ENCODE peak calls at places on chromosomes 4 and X, in eight cellular contexts. V is HCT116, P is GM12878, X is uterus, T is vagina, F is spleen, O is body of pancreas, M is heart left ventricle. B is an unnamed sample. For H3K27me3, the result is how much of the 10 kb centered on the place peaks cover.

GRCh38 chr4:54593795-54594194 is 64.0 kb upstream of the KIT start:
- DNase-seq in V (no peak), P (no peak), X (no peak), T (no peak), F (no peak), O (no peak), M (no peak), B (no peak)

GRCh38 chr4:121684016-121684415 is 12.8 kb downstream of the ANXA5 start:
- DNase-seq in V (no peak), P (no peak), X (no peak), T (no peak), F (no peak), O (no peak), M (no peak), B (no peak)

GRCh38 chr4:100075056-100075455 is 115.2 kb downstream of the DDIT4L start:
- DNase-seq in V (no peak), P (no peak), X (no peak), T (no peak), F (no peak), O (no peak), M (no peak), B (no peak)

GRCh38 chr4:98232202-98232601 is 29.0 kb upstream of the RAP1GDS1 start:
- DNase-seq in V (no peak), P (no peak), X (no peak), T (no peak), F (no peak), O (no peak), M (no peak), B (no peak)

GRCh38 chrX:133937022-133937421 is 48.4 kb downstream of the GPC3 start:
- DNase-seq in V (no peak), P (no peak), X (no peak), T (no peak), F (no peak), O (no peak), M (no peak), B (no peak)

GRCh38 chr4:89113415-89113814 is 2.1 kb downstream of the TIGD2 start:
- DNase-seq in V (no peak), P (no peak), X (no peak), T (no peak), F (no peak), O (no peak), M (no peak), B (no peak)

GRCh38 chrX:78979789-78980464 is 34.7 kb downstream of the P2RY10 start:
- DNase-seq in V (no peak), P (peak), X (no peak), T (no peak), F (no peak), O (no peak), M (no peak), B (no peak)

GRCh38 chr4:180028682-180029081 is 2214.5 kb upstream of the TENM3 start:
- DNase-seq in V (peak), P (peak), X (no peak), T (no peak), F (peak), O (peak), M (no peak), B (peak)

GRCh38 chrX:115318139-115318538 is 28.6 kb downstream of the LUZP4 start:
- DNase-seq in V (no peak), P (no peak), X (no peak), T (no peak), F (no peak), O (no peak), M (no peak), B (no peak)

GRCh38 chr4:68283714-68284113 is 38.2 kb upstream of the TMPRSS11B start:
- DNase-seq in V (no peak), P (no peak), X (no peak), T (no peak), F (no peak), O (no peak), M (no peak), B (no peak)

GRCh38 chr4:8112036-8112576 is 46.5 kb downstream of the ABLIM2 start:
- DNase-seq in V (no peak), P (no peak), X (no peak), T (no peak), F (no peak), O (no peak), M (no peak), B (no peak)

GRCh38 chrX:27399146-27399456 is 64.0 kb downstream of the PPP4R3C start:
- DNase-seq in V (no peak), P (no peak), X (no peak), T (no peak), F (no peak), O (no peak), M (no peak), B (no peak)

GRCh38 chrX:41348551-41348950 is 14.6 kb downstream of the DDX3X start:
- DNase-seq in V (no peak), P (no peak), X (no peak), T (no peak), F (no peak), O (no peak), M (no peak), B (no peak)

GRCh38 chr4:797066-797465 is 28.9 kb downstream of the CPLX1 start:
- DNase-seq in V (no peak), P (no peak), X (no peak), T (no peak), F (no peak), O (no peak), M (no peak), B (no peak)

GRCh38 chrX:12953420-12953819 is 21.5 kb upstream of the TMSB4X start:
- DNase-seq in V (no peak), P (no peak), X (no peak), T (no peak), F (no peak), O (no peak), M (no peak), B (no peak)

GRCh38 chr4:59629348-59629747 is 1570.8 kb upstream of the ADGRL3 start:
- DNase-seq in V (no peak), P (no peak), X (no peak), T (no peak), F (no peak), O (no peak), M (no peak), B (no peak)

GRCh38 chr4:7759221-7759620 is 180.4 kb downstream of the AFAP1 start:
- DNase-seq in V (no peak), P (no peak), X (no peak), T (no peak), F (peak), O (no peak), M (no peak), B (no peak)

GRCh38 chr4:14608630-14609029 is 393.7 kb upstream of the CPEB2 start:
- DNase-seq in V (no peak), P (no peak), X (no peak), T (no peak), F (no peak), O (no peak), M (no peak), B (no peak)

GRCh38 chr4:88743696-88744095 is 46.1 kb upstream of the NAP1L5 start:
- DNase-seq in V (no peak), P (no peak), X (no peak), T (no peak), F (no peak), O (no peak), M (no peak), B (no peak)

GRCh38 chr4:7206385-7206784 is 14.0 kb downstream of the SORCS2 start:
- DNase-seq in V (no peak), P (no peak), X (peak), T (no peak), F (no peak), O (no peak), M (peak), B (no peak)

GRCh38 chr4:40204507-40205258 is 7.9 kb downstream of the RHOH start:
- DNase-seq in V (no peak), P (no peak), X (no peak), T (no peak), F (no peak), O (no peak), M (no peak), B (no peak)

GRCh38 chrX:83916525-83916924 is 55.6 kb downstream of the CYLC1 start:
- DNase-seq in V (no peak), P (no peak), X (no peak), T (no peak), F (no peak), O (no peak), M (no peak), B (no peak)

GRCh38 chr4:159283697-159284492 is 181.0 kb downstream of the RAPGEF2 start:
- DNase-seq in V (no peak), P (no peak), X (no peak), T (no peak), F (no peak), O (no peak), M (no peak), B (no peak)

GRCh38 chr4:127623755-127624087 is 9.0 kb upstream of the INTU start:
- DNase-seq in V (no peak), P (no peak), X (peak), T (no peak), F (no peak), O (no peak), M (no peak), B (no peak)

GRCh38 chr4:43331226-43332078 is 438.9 kb downstream of the GRXCR1 start:
- DNase-seq in V (no peak), P (no peak), X (no peak), T (no peak), F (no peak), O (no peak), M (no peak), B (no peak)

GRCh38 chr4:189232274-189232673 is 708.4 kb upstream of the FRG1 start:
- DNase-seq in V (no peak), P (no peak), X (no peak), T (no peak), F (no peak), O (no peak), M (no peak), B (no peak)

GRCh38 chr4:139084425-139085093 is 69.0 kb downstream of the NOCT start:
- DNase-seq in V (no peak), P (peak), X (no peak), T (no peak), F (peak), O (no peak), M (no peak), B (no peak)

GRCh38 chr4:10803944-10804343 is 119.4 kb upstream of the CLNK start:
- DNase-seq in V (no peak), P (no peak), X (no peak), T (no peak), F (no peak), O (no peak), M (no peak), B (no peak)

GRCh38 chr4:65089666-65090065 is 580.6 kb downstream of the EPHA5 start:
- DNase-seq in V (no peak), P (no peak), X (no peak), T (no peak), F (no peak), O (no peak), M (no peak), B (no peak)

GRCh38 chrX:109841869-109842579 is 109.0 kb upstream of the ACSL4 start:
- DNase-seq in V (no peak), P (no peak), X (no peak), T (no peak), F (no peak), O (no peak), M (no peak), B (no peak)

GRCh38 chr4:139609647-139610046 is 53.6 kb upstream of the SETD7 start:
- DNase-seq in V (no peak), P (no peak), X (no peak), T (no peak), F (no peak), O (no peak), M (no peak), B (no peak)

DNA sequence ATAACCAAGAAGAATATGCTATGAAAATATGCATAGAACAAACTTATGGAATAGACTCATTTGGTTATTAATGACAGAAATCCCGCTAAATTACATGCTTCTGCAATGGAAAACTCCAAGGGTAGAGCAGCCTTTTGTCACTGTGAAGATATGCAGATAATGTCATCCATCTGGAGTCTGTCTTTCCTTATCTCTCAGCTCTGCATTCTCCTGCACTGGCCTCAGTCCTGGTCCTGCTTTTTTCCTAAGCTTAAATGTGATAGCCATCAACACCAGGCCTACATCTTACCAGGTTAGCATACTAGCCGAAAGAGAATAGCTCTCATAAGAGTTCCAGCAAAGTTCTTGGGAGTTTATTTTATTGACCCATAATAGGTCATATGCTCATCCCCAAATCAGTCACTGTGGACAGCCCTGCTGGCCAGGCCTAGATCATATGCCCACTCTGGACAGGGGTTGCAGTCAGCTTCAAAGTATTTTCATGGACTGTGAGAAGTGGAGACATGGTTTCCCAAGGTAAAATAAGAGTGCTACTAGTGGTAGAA is 86.5 kb upstream of the LEF1 start:
- DNase-seq in V (no peak), P (no peak), X (no peak), T (no peak), F (no peak), O (no peak), M (no peak), B (no peak)
- TF ChIP-seq POLR2A in V (no peak), P (no peak), X (no peak), T (no peak), F (no peak), O (no peak), M (no peak), B (no peak)

DNA sequence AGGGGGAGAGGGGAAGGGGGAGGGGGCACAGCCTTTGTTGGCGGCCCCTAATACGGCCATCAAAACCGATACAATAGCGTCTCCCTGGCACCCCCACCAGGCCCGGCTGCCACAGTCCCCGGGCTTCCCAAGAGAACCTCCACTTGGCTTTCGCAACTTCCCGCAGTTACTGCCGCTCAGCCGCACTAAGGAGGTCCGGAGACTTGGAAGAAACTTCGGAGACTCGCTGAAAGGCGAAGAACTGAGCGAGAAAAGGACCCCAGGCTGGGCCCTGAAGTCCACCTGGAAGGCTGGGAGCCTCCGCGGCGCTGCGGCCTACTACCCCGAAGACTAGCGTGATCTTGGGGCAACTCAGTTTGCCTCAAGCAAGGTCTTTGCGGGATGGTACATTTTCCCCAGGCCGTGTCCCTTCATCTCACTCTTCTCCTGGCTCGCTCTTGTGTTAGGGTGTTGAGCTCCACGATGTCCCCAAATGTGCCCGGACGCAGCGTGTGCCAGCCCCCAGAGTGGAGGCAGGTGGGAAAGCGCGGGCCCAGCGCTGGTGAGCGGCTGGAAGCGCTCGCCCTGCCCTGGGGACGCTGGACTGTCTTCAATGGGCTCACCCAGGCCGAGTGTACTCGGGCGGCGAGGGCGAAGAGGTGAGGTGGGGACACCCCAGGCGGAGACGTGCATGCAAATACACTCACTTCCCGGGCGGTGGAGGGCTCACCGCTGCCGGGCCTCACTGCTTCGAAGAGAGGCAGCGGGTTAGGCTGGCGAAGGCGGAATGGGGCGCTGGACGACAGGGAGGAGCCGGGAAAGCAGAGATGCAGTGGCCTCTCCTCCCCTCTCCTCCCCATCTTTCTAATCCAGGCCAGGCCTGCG is 2.5 kb downstream of the NKX6-1 start:
- DNase-seq in V (no peak), P (no peak), X (no peak), T (no peak), F (no peak), O (no peak), M (no peak), B (no peak)
- H3K27me3 ChIP-seq in V (under half), P (under half), X (half or more), T (under half), F (half or more), O (under half), M (half or more), B (under half)

GRCh38 chr4:124435276-124435675 is 277.3 kb downstream of the ANKRD50 start:
- DNase-seq in V (no peak), P (no peak), X (no peak), T (no peak), F (no peak), O (no peak), M (no peak), B (no peak)
- TF ChIP-seq POLR2A in V (no peak), P (no peak), X (no peak), T (no peak), F (no peak), O (no peak), M (no peak), B (no peak)

GRCh38 chr4:76895619-76896018 is 2.3 kb downstream of the SOWAHB start:
- DNase-seq in V (no peak), P (no peak), X (no peak), T (no peak), F (no peak), O (no peak), M (no peak), B (no peak)

GRCh38 chr4:76898385-76898692 is 395 bp upstream of the SOWAHB start:
- DNase-seq in V (no peak), P (no peak), X (no peak), T (no peak), F (no peak), O (no peak), M (no peak), B (no peak)

GRCh38 chr4:76896048-76896447 is 1.9 kb downstream of the SOWAHB start:
- DNase-seq in V (no peak), P (no peak), X (no peak), T (no peak), F (no peak), O (no peak), M (no peak), B (no peak)

GRCh38 chr4:76897522-76898384 is at the start of gene SOWAHB:
- DNase-seq in V (peak), P (no peak), X (no peak), T (no peak), F (no peak), O (peak), M (no peak), B (peak)

DNA sequence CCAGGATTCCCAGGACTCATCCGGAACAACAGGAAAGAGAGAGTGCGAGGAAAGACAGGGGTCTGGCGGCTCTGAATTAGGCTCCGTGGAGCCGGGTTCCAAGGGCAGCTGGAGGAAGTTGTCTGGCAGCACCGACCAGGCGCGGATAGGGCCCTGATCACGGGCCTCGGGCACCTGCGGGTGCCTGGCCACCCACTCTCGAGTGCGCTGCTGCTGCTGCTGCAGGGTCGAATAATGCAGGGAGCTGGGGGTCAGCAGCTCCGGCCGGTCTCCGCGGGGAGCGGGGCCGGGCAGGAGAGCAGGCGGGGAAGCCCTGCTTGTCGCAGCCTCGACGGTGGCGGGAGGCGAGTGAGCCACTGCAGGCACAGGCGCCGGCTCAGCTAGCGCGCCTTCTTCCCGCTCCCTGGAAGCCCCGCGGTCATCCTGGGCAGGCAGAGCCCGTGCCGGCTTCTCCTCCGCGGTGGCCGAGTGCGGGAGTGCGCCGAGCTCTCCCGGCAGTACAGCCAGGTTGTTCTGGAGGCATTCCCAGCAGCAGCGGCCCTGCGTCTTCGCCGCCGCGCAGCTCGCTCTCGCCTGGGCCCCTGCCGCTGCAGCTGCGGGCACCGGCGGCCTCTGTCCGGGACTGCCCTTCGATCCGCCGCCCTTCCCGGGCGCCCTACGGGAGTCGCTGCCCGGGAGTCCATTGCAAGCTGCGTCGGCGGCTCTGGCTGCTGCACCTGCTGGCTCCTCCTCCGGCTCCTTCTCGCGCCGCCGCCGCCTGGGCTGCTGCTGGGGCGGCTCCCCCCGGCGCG is 1.0 kb downstream of the SOWAHB start:
- DNase-seq in V (no peak), P (no peak), X (no peak), T (no peak), F (no peak), O (peak), M (peak), B (peak)
- H3K27me3 ChIP-seq in V (under half), P (under half), X (under half), T (under half), F (under half), O (under half), M (under half), B (under half)

GRCh38 chrX:70133303-70134115 is at the start of gene IGBP1:
- DNase-seq in V (peak), P (peak), X (peak), T (no peak), F (peak), O (peak), M (peak), B (peak)
- TF ChIP-seq POLR2A in V (no peak), P (peak), X (no peak), T (no peak), F (no peak), O (no peak), M (no peak), B (peak)

GRCh38 chr4:173532725-173533511 is 2.9 kb upstream of the HAND2 start:
- DNase-seq in V (no peak), P (no peak), X (no peak), T (no peak), F (no peak), O (no peak), M (peak), B (no peak)
- H3K27me3 ChIP-seq in V (under half), P (under half), X (under half), T (under half), F (half or more), O (under half), M (under half), B (under half)

GRCh38 chrX:10158279-10158939 is 1.6 kb downstream of the CLCN4 start:
- DNase-seq in V (no peak), P (no peak), X (peak), T (no peak), F (peak), O (no peak), M (no peak), B (peak)

GRCh38 chrX:10157545-10157944 is 770 bp downstream of the CLCN4 start:
- DNase-seq in V (no peak), P (no peak), X (no peak), T (no peak), F (no peak), O (no peak), M (no peak), B (no peak)

GRCh38 chrX:10156199-10157031 is at the start of gene CLCN4:
- DNase-seq in V (peak), P (no peak), X (peak), T (no peak), F (peak), O (peak), M (peak), B (peak)

GRCh38 chrX:10155137-10155536 is 1.6 kb upstream of the CLCN4 start:
- DNase-seq in V (no peak), P (no peak), X (no peak), T (no peak), F (no peak), O (no peak), M (no peak), B (no peak)

DNA sequence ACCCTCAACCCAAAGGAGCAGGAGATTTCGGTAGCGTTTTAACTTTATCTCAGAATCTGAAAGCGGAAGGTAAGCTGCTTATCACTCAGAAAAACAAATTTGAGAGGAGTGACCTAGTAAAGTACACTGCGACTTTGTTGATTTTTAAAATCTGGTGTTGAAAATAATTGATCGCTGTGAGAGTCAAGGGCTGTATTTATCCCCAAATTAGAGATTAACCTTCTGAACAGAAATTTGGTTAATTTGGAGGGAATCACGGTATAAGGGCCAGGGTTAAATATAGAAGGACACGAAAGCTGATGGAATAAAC is 212 bp downstream of the CLCN4 start:
- DNase-seq in V (no peak), P (no peak), X (no peak), T (no peak), F (no peak), O (no peak), M (no peak), B (no peak)
- TF ChIP-seq POLR2A in V (no peak), P (no peak), X (no peak), T (no peak), F (no peak), O (no peak), M (no peak), B (no peak)